ENCODE peak calls at places on chromosomes 1 and 21, in seven cellular contexts. M is heart left ventricle, E is endothelial cell, Q is PC-9, K is NB4, V is B cell, W is Panc1. A is an unnamed sample.

GRCh38 chr1:25727819-25728286 is 72.1 kb upstream of the SELENON start:
- DNase-seq in M (peak; percentile 91), E (no peak), Q (no peak), K (no peak), V (no peak), W (no peak), A (peak; percentile 14)

GRCh38 chr1:7528386-7529031 is 242.6 kb upstream of the VAMP3 start:
- DNase-seq in M (peak; percentile 7), E (no peak), Q (no peak), K (no peak), V (no peak), W (no peak), A (no peak)

GRCh38 chr21:23887709-23888303 is 1719.5 kb downstream of the MRPL39 start:
- DNase-seq in M (no peak), E (no peak), Q (no peak), K (peak; percentile 41), V (peak; percentile 67), W (no peak), A (no peak)

GRCh38 chr21:42142141-42142540 is 71.0 kb downstream of the UMODL1 start:
- DNase-seq in M (no peak), E (no peak), Q (no peak), K (no peak), V (no peak), W (no peak), A (no peak)

GRCh38 chr1:25519624-25520023 is 23.8 kb upstream of the LDLRAP1 start:
- DNase-seq in M (no peak), E (no peak), Q (no peak), K (peak; percentile 66), V (no peak), W (no peak), A (no peak)

GRCh38 chr1:56688522-56689026 is 43.5 kb downstream of the PRKAA2 start:
- DNase-seq in M (no peak), E (no peak), Q (peak; percentile 36), K (no peak), V (no peak), W (peak; percentile 98), A (peak; percentile 21)

GRCh38 chr1:111517464-111518225 is 14.2 kb upstream of the ADORA3 start:
- DNase-seq in M (no peak), E (no peak), Q (no peak), K (no peak), V (no peak), W (no peak), A (no peak)

GRCh38 chr1:32349211-32349708 is 13.0 kb downstream of the FAM229A start:
- DNase-seq in M (peak; percentile 66), E (peak; percentile 51), Q (no peak), K (peak; percentile 86), V (no peak), W (no peak), A (no peak)

GRCh38 chr1:78101514-78101913 is 55.7 kb downstream of the GIPC2 start:
- DNase-seq in M (peak; percentile 50), E (no peak), Q (peak; percentile 30), K (no peak), V (no peak), W (no peak), A (peak; percentile 9)

GRCh38 chr1:206737729-206738222 is 32.8 kb upstream of the IL19 start:
- DNase-seq in M (no peak), E (no peak), Q (no peak), K (no peak), V (no peak), W (no peak), A (no peak)

GRCh38 chr1:113325039-113325438 is 65.3 kb upstream of the MAGI3 start:
- DNase-seq in M (no peak), E (no peak), Q (peak; percentile 56), K (no peak), V (no peak), W (peak; percentile 7), A (peak; percentile 47)

GRCh38 chr1:153670257-153670858 is 435 bp downstream of the ILF2 start:
- DNase-seq in M (no peak), E (no peak), Q (no peak), K (no peak), V (no peak), W (no peak), A (no peak)

GRCh38 chr1:16433066-16433465 is 4.2 kb downstream of the SPATA21 start:
- DNase-seq in M (no peak), E (no peak), Q (no peak), K (peak; percentile 27), V (no peak), W (no peak), A (no peak)

DNA sequence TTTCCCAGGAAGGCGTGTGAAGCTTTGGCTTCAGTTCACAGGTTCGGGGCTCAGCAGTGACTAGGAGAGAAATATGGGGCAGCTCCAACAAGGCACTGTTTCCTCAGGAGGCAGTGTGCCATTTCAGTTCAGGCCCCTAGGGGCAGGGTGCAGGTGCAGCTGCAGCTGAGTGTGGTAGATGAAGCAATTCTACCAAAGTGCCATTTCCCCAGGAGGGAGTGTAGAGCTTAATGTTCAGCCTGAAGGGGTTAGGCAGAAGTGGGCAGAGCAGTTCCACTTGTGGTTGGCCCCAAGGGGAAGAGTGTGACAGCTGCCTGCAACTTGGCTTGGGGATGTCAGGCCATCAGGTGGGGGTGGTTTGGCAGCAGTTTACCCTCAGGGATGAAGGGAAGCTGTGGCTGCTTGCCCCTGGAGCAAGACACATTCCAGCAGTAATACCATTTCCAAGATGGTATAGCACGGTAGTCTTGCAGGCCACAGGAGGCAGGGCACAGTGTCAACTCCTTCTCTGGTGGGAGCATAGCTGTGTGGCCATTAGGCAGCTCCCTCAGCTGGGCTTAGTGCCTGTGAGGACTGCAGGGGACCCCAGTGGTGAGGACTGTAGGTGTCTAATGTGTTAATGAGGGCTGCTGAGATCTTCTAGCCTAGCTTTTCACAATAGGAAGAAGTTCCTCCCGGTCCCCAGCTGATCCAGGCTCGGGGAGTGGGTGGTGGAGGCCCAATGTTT is 34.7 kb downstream of the RGSL1 start:
- DNase-seq in M (no peak), E (peak; percentile 23), Q (no peak), K (peak; percentile 98), V (peak; percentile 69), W (peak; percentile 7), A (peak; percentile 44)
- TF ChIP-seq CTCF in M (no peak), E (peak; percentile 49), Q (peak; percentile 55), K (peak; percentile 75), V (peak; percentile 69), W (peak; percentile 22), A (peak; percentile 67)

DNA sequence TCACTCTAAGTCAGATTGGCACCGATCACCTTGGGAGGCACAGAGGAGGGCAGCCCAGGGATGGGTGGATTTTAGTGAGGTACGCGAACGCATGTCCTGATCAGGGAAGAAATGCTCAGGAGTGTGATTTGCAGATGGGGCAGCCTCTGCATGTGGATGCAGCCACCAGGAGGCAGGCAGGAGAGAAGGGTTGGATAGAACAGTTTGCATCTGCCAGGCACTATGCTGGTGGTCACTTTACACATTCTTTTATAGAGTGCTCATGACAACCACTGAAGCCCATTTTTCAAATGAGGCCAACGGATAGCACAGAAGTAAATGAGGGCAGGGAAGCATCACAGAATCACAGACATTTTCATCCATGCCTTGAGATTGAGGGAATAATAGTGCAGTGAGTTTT is 5.7 kb downstream of the LAMB3 start:
- DNase-seq in M (no peak), E (peak; percentile 33), Q (no peak), K (no peak), V (no peak), W (no peak), A (no peak)
- TF ChIP-seq CTCF in M (no peak), E (no peak), Q (no peak), K (peak; percentile 2), V (no peak), W (no peak), A (peak; percentile 37)

DNA sequence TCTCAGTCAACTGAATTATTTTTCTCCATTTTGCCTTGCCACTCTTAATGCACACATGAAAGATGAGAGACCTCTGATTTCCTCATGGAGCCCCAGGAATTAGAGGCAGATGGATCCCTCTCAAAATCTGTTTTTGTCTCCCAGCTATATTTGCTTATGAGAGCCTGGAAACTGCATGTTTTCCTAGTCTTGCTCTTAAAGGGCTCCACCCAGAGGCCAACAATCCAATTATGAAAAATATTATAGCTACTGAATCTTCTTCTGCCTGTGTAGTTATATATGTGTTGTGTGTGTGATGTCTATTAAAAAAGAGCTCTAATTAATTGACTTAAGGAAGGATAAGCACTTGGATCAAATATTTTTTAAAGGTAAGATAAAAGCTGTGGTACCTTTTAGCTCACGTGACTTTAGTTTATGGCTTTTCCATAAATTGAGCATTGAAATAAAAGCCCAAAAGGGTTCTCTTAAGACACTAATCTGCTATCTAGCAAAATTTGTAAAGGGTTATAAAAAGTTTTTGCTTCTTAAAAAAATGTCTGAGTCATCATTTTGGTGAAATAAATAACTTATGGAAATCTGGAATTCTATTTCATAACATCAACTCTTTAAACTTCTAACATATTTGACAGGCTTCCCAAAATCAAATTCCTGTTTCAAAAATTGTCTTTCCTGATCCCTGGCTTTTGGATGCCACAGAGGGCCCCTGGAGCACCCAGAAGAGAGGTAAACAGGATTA is 31.2 kb upstream of the TSPEAR start:
- DNase-seq in M (no peak), E (no peak), Q (no peak), K (peak; percentile 53), V (no peak), W (no peak), A (no peak)
- TF ChIP-seq CTCF in M (peak; percentile 18), E (no peak), Q (peak; percentile 47), K (peak; percentile 33), V (no peak), W (peak; percentile 50), A (no peak)

GRCh38 chr1:116372651-116373444 is at the start of gene ATP1A1:
- DNase-seq in M (peak; percentile 98), E (peak; percentile 99), Q (peak; percentile 98), K (peak; percentile 94), V (peak; percentile 99), W (no peak), A (peak; percentile 96)
- TF ChIP-seq CTCF in M (no peak), E (no peak), Q (no peak), K (no peak), V (no peak), W (no peak), A (no peak)

DNA sequence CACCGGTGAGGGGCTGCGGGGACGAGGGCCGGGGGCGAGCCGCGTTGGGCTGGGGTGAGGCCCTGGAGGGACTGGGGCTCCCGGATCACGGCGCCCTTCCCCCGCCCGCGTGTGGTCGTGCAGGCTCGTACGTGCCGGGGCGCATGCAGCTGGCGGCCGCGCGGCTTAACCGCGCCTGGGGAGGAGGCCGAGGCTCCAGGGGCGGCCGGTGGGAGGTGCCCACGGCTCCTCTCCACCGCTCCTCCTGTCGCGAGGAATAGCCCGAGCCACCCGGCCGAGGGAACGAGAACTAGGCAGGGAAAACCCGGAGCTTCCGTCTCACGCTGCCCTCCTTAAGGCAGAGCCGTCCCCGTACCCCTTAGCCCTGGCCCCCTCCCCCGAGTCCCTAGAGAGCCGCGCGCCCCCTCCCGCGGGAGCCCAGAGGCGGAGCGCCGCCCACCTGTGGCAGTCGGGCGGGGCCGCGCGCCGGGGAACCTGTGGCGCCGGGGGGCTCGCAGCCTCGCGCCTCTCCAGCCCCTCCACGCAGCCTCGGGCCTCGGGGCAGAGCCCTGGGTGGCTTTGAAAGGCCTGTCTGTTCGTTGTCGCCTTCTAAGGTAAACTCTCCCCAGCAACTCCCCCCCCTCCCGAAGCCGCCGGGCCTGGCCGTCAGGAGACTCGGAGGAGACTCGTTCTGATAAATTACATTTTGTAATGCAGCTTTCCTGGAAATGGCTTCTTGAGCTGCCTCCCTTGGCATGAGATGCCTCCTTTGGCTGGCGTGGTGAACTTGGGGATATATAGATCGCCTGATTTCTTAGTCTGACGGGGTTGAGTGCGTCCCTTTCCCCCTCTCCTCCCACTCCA is 766 bp downstream of the AK4 start:
- DNase-seq in M (peak; percentile 66), E (peak; percentile 52), Q (peak; percentile 28), K (peak; percentile 54), V (peak; percentile 14), W (no peak), A (peak; percentile 50)
- TF ChIP-seq CTCF in M (no peak), E (no peak), Q (no peak), K (no peak), V (no peak), W (no peak), A (no peak)

GRCh38 chr1:30876451-30877204 is 31.9 kb downstream of the SDC3 start:
- DNase-seq in M (no peak), E (no peak), Q (no peak), K (no peak), V (no peak), W (no peak), A (no peak)
- TF ChIP-seq CTCF in M (no peak), E (peak; percentile 23), Q (no peak), K (no peak), V (no peak), W (no peak), A (no peak)